ENCODE peak calls at places on chromosomes 13 and 19, in ten cellular contexts. R, J, E, Y, P, H, F, D, S and A are unnamed samples.
A peak's percentile ranks its signal among the peaks of the same experiment; 100 is the strongest.

GRCh38 chr13:73179906-73180305 is 121.1 kb downstream of the KLF5 start:
- DNase-seq in S (no peak), E (no peak), P (no peak), J (no peak), R (no peak), Y (no peak), D (no peak), F (no peak), H (no peak), A (peak; percentile 48)

GRCh38 chr19:39342647-39343305 is 555 bp downstream of the SAMD4B start:
- DNase-seq in S (peak; percentile 41), Y (no peak), F (no peak), D (peak; percentile 40), P (peak; percentile 19), R (no peak), E (no peak), H (peak; percentile 29), J (peak; percentile 46), A (peak; percentile 32)

GRCh38 chr13:94433055-94433947 is 46.2 kb downstream of the DCT start:
- DNase-seq in H (peak; percentile 7), F (no peak), J (no peak), Y (no peak), R (no peak), E (no peak), D (no peak), P (no peak), S (peak; percentile 62), A (no peak)

GRCh38 chr19:45187421-45188100 is 9.0 kb downstream of the BLOC1S3 start:
- DNase-seq in R (no peak), J (no peak), P (no peak), H (peak; percentile 65), E (no peak), Y (no peak), F (no peak), D (no peak), S (peak; percentile 93), A (peak; percentile 19)

GRCh38 chr19:7083076-7083956 is 13.8 kb downstream of the ZNF557 start:
- DNase-seq in F (no peak), P (peak; percentile 56), D (no peak), R (no peak), S (peak; percentile 59), Y (peak; percentile 5), J (no peak), E (no peak), H (no peak), A (peak; percentile 54)

GRCh38 chr13:89457977-89458376 is 1786.8 kb downstream of the SLITRK5 start:
- DNase-seq in R (no peak), P (peak; percentile 82), H (no peak), S (no peak), D (no peak), F (no peak), J (no peak), Y (peak; percentile 23), E (no peak), A (peak; percentile 94)

GRCh38 chr19:39582442-39582841 is 19.9 kb upstream of the LGALS13 start:
- DNase-seq in E (no peak), P (no peak), J (no peak), H (no peak), D (no peak), S (no peak), Y (no peak), F (no peak), R (no peak), A (no peak)

GRCh38 chr13:108508263-108508662 is 121.1 kb upstream of the MYO16 start:
- DNase-seq in J (no peak), R (no peak), E (no peak), F (no peak), H (no peak), P (peak; percentile 65), D (no peak), Y (peak; percentile 42), S (peak; percentile 79), A (peak; percentile 80)

GRCh38 chr19:52248256-52248655 is 21.1 kb upstream of the ZNF766 start:
- DNase-seq in P (peak; percentile 69), D (peak; percentile 32), Y (peak; percentile 50), E (no peak), S (peak; percentile 83), J (peak; percentile 62), R (peak; percentile 43), H (no peak), F (no peak), A (peak; percentile 73)

GRCh38 chr13:112768795-112769411 is 79.1 kb downstream of the ATP11A start:
- DNase-seq in J (peak; percentile 91), S (no peak), D (no peak), H (no peak), R (peak; percentile 70), P (no peak), F (no peak), Y (no peak), E (no peak), A (no peak)

GRCh38 chr19:56837892-56838679 is 2.4 kb downstream of the PEG3 start:
- DNase-seq in E (peak; percentile 81), Y (peak; percentile 18), H (no peak), R (peak; percentile 66), S (no peak), D (peak; percentile 57), F (peak; percentile 66), J (peak; percentile 83), P (no peak), A (peak; percentile 24)

GRCh38 chr13:73715114-73715909 is 418.9 kb downstream of the KLF12 start:
- DNase-seq in D (no peak), F (no peak), H (no peak), P (no peak), S (no peak), R (no peak), E (no peak), J (no peak), Y (no peak), A (no peak)

GRCh38 chr13:33446821-33447481 is 161.4 kb upstream of the STARD13 start:
- DNase-seq in D (no peak), Y (no peak), J (no peak), F (peak; percentile 61), R (no peak), P (no peak), S (no peak), H (no peak), E (no peak), A (no peak)

GRCh38 chr19:11141937-11142527 is 13.6 kb downstream of the SPC24 start:
- DNase-seq in J (no peak), E (no peak), D (peak; percentile 48), Y (no peak), H (no peak), F (no peak), P (no peak), S (no peak), R (no peak), A (no peak)
- TF ChIP-seq CTCF in J (no peak), E (no peak), D (no peak), Y (no peak), H (no peak), F (no peak), P (peak; percentile 8), S (peak; percentile 51), R (peak; percentile 11), A (peak; percentile 4)

GRCh38 chr19:49057636-49058234 is at the start of gene CGB7:
- DNase-seq in F (no peak), D (peak; percentile 56), E (no peak), P (peak; percentile 54), R (peak; percentile 78), S (peak; percentile 91), J (peak; percentile 30), H (peak; percentile 77), Y (peak; percentile 29), A (peak; percentile 53)
- H3K4me3 ChIP-seq in F (peak within 1 kb of the TSS; percentile 83), D (peak within 1 kb of the TSS; percentile 33), E (peak within 1 kb of the TSS; percentile 50), P (peak within 1 kb of the TSS; percentile 60), R (peak within 1 kb of the TSS; percentile 72), S (peak within 1 kb of the TSS; percentile 73), J (peak within 1 kb of the TSS; percentile 48), H (peak within 1 kb of the TSS; percentile 49), Y (peak within 1 kb of the TSS; percentile 64), A (peak within 1 kb of the TSS; percentile 64)

GRCh38 chr13:35770756-35771291 is 294.3 kb upstream of the MAB21L1 start:
- DNase-seq in H (no peak), J (no peak), S (no peak), P (no peak), F (no peak), Y (no peak), E (no peak), D (no peak), R (no peak), A (no peak)

GRCh38 chr13:35769812-35770211 is 293.3 kb upstream of the MAB21L1 start:
- DNase-seq in Y (no peak), F (no peak), H (no peak), D (no peak), R (no peak), P (no peak), J (no peak), E (no peak), S (no peak), A (peak; percentile 26)

GRCh38 chr13:35768551-35768950 is 292.1 kb upstream of the MAB21L1 start:
- DNase-seq in P (peak; percentile 27), D (no peak), J (no peak), R (no peak), H (no peak), F (no peak), E (no peak), S (no peak), Y (peak; percentile 64), A (peak; percentile 80)

GRCh38 chr13:35768126-35768525 is 291.6 kb upstream of the MAB21L1 start:
- DNase-seq in E (no peak), Y (no peak), F (no peak), H (no peak), P (no peak), J (no peak), R (no peak), D (no peak), S (no peak), A (no peak)

GRCh38 chr13:35771898-35772297 is 295.4 kb upstream of the MAB21L1 start:
- DNase-seq in F (no peak), D (no peak), R (no peak), J (no peak), P (peak; percentile 76), Y (peak; percentile 87), H (no peak), E (no peak), S (peak; percentile 67), A (peak; percentile 93)
- TF ChIP-seq CTCF in F (no peak), D (no peak), R (no peak), J (no peak), P (no peak), Y (peak; percentile 27), H (no peak), E (no peak), S (no peak), A (peak; percentile 14)

DNA sequence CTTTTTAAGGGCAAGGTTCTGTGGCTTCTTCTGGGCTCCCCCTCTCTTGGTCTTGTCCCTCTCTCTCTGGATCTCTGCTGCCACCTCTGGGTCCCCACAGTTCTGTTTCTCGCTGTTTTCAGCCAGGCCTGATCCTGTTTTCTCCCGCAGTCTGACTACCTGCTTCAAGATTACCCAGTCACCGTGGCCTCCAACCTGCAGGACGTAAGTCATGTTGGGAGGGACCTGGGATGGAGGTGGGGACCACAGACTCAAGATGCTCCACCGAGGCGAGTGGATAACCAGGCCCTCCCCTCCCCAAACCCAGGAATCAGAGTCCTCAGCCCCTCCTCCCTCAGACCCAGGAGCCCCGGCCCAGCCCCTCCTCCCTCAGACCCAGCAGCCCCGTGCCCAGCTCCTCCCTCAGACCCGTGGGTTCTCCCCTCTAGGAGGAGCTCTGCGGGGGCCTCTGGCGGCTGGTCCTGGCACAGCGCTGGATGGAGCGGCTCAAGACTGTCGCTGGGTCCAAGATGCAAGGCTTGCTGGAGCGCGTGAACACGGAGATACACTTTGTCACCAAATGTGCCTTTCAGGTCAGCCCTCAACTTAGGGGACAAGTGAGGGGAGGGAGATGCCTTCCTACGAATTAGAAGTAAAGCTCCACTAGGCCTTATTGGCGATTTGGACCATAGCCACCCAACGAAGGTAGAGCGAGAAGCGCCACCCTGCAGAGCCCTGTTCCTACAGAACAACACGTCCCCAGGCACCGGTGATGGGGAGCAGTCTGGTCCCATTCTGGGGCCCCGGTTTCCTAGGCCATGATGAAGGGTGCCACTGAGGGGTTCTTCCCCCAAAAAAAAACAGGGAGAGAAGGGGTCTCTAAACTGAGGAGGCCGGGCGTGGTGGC is 2.2 kb downstream of the FLT3LG start:
- DNase-seq in Y (no peak), P (no peak), H (peak; percentile 65), F (no peak), D (no peak), E (no peak), J (no peak), S (peak; percentile 98), R (no peak), A (peak; percentile 60)
- H3K4me3 ChIP-seq in Y (no peak overlapping the region), P (no peak overlapping the region), H (no peak overlapping the region), F (no peak overlapping the region), D (no peak overlapping the region), E (no peak overlapping the region), J (no peak overlapping the region), S (peak overlapping the region; percentile 38), R (no peak overlapping the region), A (no peak overlapping the region)